ENCODE peak calls at places on chromosome 9, in five cellular contexts. F is IMR-90, R is GM23338, B is MM.1S, O is hepatocyte. G is an unnamed sample.

GRCh38 chr9:129174724-129175514 is 3.1 kb downstream of the IER5L start:
- DNase-seq in F (peak; percentile 90), R (peak; percentile 72), B (peak; percentile 31), O (peak; percentile 94), G (peak; percentile 90)

GRCh38 chr9:78213696-78214095 is 22.2 kb upstream of the CEP78 start:
- DNase-seq in F (no peak), R (peak; percentile 45), B (peak; percentile 39), O (peak; percentile 47), G (no peak)

GRCh38 chr9:131734165-131734610 is 5.7 kb downstream of the RAPGEF1 start:
- DNase-seq in F (no peak), R (no peak), B (peak; percentile 54), O (peak; percentile 43), G (no peak)

GRCh38 chr9:129102791-129103594 is 7.6 kb downstream of the CRAT start:
- DNase-seq in F (peak; percentile 35), R (peak; percentile 91), B (peak; percentile 46), O (peak; percentile 64), G (peak; percentile 82)

GRCh38 chr9:112867275-112867991 is 23.2 kb downstream of the SLC46A2 start:
- DNase-seq in F (peak; percentile 88), R (peak; percentile 63), B (no peak), O (peak; percentile 57), G (peak; percentile 95)

GRCh38 chr9:4836676-4837075 is 43.9 kb downstream of the RCL1 start:
- DNase-seq in F (peak; percentile 34), R (no peak), B (no peak), O (no peak), G (no peak)

GRCh38 chr9:4706971-4707622 is 27.7 kb downstream of the CDC37L1 start:
- DNase-seq in F (no peak), R (no peak), B (no peak), O (no peak), G (no peak)

GRCh38 chr9:115109486-115109885 is 8.5 kb downstream of the TNC start:
- DNase-seq in F (peak; percentile 72), R (no peak), B (no peak), O (peak; percentile 34), G (peak; percentile 90)

GRCh38 chr9:128081052-128081451 is 13.0 kb downstream of the SLC25A25 start:
- DNase-seq in F (peak; percentile 98), R (no peak), B (peak; percentile 78), O (peak; percentile 76), G (no peak)

GRCh38 chr9:128080218-128080617 is 12.2 kb downstream of the SLC25A25 start:
- DNase-seq in F (no peak), R (no peak), B (no peak), O (no peak), G (no peak)

GRCh38 chr9:128078504-128079434 is 10.7 kb downstream of the SLC25A25 start:
- DNase-seq in F (peak; percentile 63), R (no peak), B (peak; percentile 80), O (peak; percentile 79), G (peak; percentile 93)

GRCh38 chr9:128082173-128082572 is 14.1 kb downstream of the SLC25A25 start:
- DNase-seq in F (no peak), R (peak; percentile 47), B (peak; percentile 86), O (no peak), G (peak; percentile 47)

GRCh38 chr9:128077847-128078503 is 9.9 kb downstream of the SLC25A25 start:
- DNase-seq in F (no peak), R (no peak), B (peak; percentile 31), O (no peak), G (no peak)
- H3K4me2 ChIP-seq in F (no peak overlapping the region), R (peak overlapping the region; percentile 3), B (peak overlapping the region; percentile 78), O (peak overlapping the region; percentile 63), G (no peak overlapping the region)

GRCh38 chr9:109036744-109037680 is 23.7 kb upstream of the CTNNAL1 start:
- DNase-seq in F (no peak), R (no peak), B (no peak), O (no peak), G (no peak)
- H3K4me2 ChIP-seq in F (no peak overlapping the region), R (no peak overlapping the region), B (no peak overlapping the region), O (no peak overlapping the region), G (no peak overlapping the region)

GRCh38 chr9:12878342-12878978 is 103.6 kb downstream of the LURAP1L start:
- DNase-seq in F (peak; percentile 47), R (no peak), B (no peak), O (no peak), G (peak; percentile 4)
- H3K4me2 ChIP-seq in F (no peak overlapping the region), R (no peak overlapping the region), B (no peak overlapping the region), O (no peak overlapping the region), G (no peak overlapping the region)

GRCh38 chr9:12875216-12875615 is 100.4 kb downstream of the LURAP1L start:
- DNase-seq in F (peak; percentile 55), R (no peak), B (no peak), O (no peak), G (no peak)
- H3K4me2 ChIP-seq in F (no peak overlapping the region), R (no peak overlapping the region), B (no peak overlapping the region), O (no peak overlapping the region), G (no peak overlapping the region)

GRCh38 chr9:135224286-135224871 is 136.9 kb downstream of the OLFM1 start:
- DNase-seq in F (no peak), R (no peak), B (no peak), O (no peak), G (no peak)

GRCh38 chr9:135226369-135227050 is 139.0 kb downstream of the OLFM1 start:
- DNase-seq in F (no peak), R (no peak), B (no peak), O (no peak), G (no peak)

GRCh38 chr9:135224921-135225541 is 137.6 kb downstream of the OLFM1 start:
- DNase-seq in F (no peak), R (no peak), B (no peak), O (no peak), G (no peak)

GRCh38 chr9:135223831-135224230 is 136.4 kb downstream of the OLFM1 start:
- DNase-seq in F (no peak), R (no peak), B (no peak), O (no peak), G (peak; percentile 38)

DNA sequence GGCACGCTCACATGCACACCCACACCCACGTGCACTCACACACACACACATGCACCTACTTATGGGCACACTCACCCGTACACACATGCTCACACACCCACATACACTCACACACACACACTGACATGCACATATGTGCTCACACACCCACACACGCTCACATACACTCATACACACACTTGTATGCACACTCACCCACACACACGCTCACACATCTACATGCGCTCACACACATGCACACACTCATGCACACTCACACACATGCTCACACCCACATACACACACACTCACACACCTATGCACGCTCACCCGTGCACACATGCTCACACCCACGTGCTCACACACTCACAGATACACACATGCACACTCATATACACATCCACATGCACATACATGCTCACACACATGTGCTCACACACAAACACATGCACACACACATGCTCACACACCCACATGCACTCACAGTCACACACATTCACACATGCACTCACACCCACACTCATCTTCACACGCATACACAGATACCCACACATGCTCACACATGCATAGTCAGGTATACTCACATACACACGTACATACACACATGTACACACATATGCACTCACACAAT is 138.3 kb downstream of the OLFM1 start:
- DNase-seq in F (no peak), R (no peak), B (no peak), O (no peak), G (no peak)
- H3K4me2 ChIP-seq in F (no peak overlapping the region), R (no peak overlapping the region), B (no peak overlapping the region), O (no peak overlapping the region), G (no peak overlapping the region)